ENCODE peak calls at places on chromosome 15, in five cellular contexts. A is body of pancreas, S is astrocyte, O is small intestine, W is stomach. Q is an unnamed sample.

GRCh38 chr15:53197426-53197839 is 407.3 kb upstream of the ONECUT1 start:
- DNase-seq in A (peak; percentile 80), S (peak; percentile 3), O (peak; percentile 53), W (peak; percentile 63), Q (peak; percentile 63)

GRCh38 chr15:68465861-68466560 is 34.0 kb upstream of the ITGA11 start:
- DNase-seq in A (no peak), S (no peak), O (no peak), W (no peak), Q (no peak)

GRCh38 chr15:37054336-37054735 is 46.0 kb downstream of the MEIS2 start:
- DNase-seq in A (no peak), S (peak; percentile 55), O (no peak), W (no peak), Q (no peak)

GRCh38 chr15:69648775-69649735 is 196.4 kb downstream of the RPLP1 start:
- DNase-seq in A (no peak), S (no peak), O (no peak), W (no peak), Q (no peak)

GRCh38 chr15:68106656-68107055 is 52.5 kb downstream of the PIAS1 start:
- DNase-seq in A (no peak), S (peak; percentile 71), O (no peak), W (no peak), Q (no peak)

GRCh38 chr15:64246364-64247189 is 83.8 kb upstream of the PPIB start:
- DNase-seq in A (no peak), S (peak; percentile 94), O (no peak), W (no peak), Q (peak; percentile 74)

GRCh38 chr15:40930430-40931299 is 1.5 kb downstream of the DLL4 start:
- DNase-seq in A (peak; percentile 56), S (peak; percentile 16), O (peak; percentile 39), W (no peak), Q (no peak)

GRCh38 chr15:95845862-95846515 is 484.5 kb upstream of the NR2F2 start:
- DNase-seq in A (no peak), S (no peak), O (no peak), W (no peak), Q (no peak)

DNA sequence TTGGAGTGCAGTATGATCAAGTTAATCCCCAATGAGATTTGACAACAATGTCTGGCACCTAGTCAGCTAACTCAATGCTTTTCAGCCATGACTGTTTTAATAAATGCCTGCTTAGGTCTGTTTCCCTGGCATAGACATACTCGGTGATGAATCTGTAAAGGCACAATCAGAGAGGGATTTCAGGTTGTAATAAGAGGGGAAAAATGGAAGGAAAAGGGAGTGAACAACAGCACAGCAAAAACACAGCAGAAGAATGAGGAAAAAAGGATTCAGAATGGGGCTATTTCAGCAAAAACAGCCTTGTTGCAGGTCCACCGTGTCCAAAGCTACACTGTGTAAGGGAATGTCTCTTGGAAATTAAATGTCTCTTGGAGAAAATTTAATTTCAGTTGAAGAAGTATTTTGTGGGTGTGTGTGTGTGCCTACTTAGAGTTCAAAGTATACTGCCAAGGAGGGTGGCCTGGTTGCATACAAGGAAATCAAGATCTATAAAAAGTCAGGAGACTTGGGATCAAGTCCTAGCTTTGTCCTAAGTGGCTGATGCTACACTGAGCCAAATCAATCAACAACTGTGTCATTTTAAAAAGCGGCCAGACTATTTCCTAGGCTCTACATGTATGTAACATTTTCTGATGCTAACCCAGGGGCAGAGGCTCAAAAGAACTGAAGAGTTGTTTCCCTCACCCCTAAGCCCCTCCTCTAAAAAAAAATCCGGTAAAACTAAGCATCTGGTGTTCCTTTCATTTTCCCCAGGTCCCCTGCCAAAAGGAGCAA is 19.1 kb upstream of the CHD2 start:
- DNase-seq in A (peak; percentile 44), S (no peak), O (peak; percentile 79), W (no peak), Q (no peak)
- H3K4me3 ChIP-seq in A (no peak overlapping the region), S (no peak overlapping the region), O (no peak overlapping the region), W (no peak overlapping the region), Q (no peak overlapping the region)

DNA sequence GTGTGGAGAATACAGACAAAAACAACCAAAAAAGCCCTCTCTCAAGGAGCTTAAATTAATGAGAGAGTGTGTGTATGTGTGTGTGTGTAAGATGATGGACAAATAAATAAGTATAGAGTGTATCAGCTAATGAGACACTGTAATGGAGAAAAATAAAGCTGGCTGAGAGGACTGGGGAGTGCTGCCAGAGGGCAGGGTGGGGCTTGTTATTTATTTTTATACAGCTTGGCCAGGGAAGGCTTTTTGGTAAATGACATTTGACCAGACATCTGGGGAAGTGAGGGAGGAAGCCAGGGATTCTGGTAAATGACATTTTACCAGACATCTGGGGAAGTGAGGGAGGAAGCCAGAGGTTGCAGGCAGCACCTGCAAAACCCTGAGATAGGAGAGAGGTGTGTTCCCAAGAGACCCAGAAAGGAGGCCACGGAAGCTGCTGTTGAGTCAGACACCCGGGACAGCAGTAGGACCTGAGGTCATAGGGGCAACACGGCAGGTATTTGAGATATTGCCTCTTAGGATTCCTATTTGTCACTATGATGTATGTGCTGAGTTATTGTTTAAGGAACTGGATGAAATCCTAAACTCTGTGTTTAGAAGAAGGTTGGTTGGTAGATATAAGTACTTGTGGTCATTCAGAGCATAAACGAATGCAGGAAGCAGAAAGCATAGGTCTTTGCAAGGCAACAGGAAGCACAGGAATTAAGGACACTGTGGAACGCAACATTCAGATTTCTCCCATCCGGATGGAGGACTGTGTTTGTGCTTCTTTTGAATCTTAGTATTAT is 2.7 kb downstream of the SV2B start:
- DNase-seq in A (no peak), S (no peak), O (no peak), W (no peak), Q (no peak)
- H3K27me3 ChIP-seq in A (no peaks in the 10 kb centered on the region), S (peaks cover 32% of the 10 kb centered on the region), O (no peaks in the 10 kb centered on the region), W (no peaks in the 10 kb centered on the region), Q (peaks cover 61% of the 10 kb centered on the region)

GRCh38 chr15:30919877-30920550 is 16.3 kb downstream of the FAN1 start:
- DNase-seq in A (no peak), S (no peak), O (no peak), W (no peak), Q (no peak)

GRCh38 chr15:30922469-30923311 is 19.0 kb downstream of the FAN1 start:
- DNase-seq in A (no peak), S (peak; percentile 89), O (no peak), W (peak; percentile 51), Q (peak; percentile 38)

GRCh38 chr15:30923429-30923828 is 19.7 kb downstream of the FAN1 start:
- DNase-seq in A (no peak), S (no peak), O (no peak), W (peak; percentile 50), Q (no peak)

GRCh38 chr15:30921106-30921505 is 17.4 kb downstream of the FAN1 start:
- DNase-seq in A (no peak), S (no peak), O (no peak), W (no peak), Q (no peak)

DNA sequence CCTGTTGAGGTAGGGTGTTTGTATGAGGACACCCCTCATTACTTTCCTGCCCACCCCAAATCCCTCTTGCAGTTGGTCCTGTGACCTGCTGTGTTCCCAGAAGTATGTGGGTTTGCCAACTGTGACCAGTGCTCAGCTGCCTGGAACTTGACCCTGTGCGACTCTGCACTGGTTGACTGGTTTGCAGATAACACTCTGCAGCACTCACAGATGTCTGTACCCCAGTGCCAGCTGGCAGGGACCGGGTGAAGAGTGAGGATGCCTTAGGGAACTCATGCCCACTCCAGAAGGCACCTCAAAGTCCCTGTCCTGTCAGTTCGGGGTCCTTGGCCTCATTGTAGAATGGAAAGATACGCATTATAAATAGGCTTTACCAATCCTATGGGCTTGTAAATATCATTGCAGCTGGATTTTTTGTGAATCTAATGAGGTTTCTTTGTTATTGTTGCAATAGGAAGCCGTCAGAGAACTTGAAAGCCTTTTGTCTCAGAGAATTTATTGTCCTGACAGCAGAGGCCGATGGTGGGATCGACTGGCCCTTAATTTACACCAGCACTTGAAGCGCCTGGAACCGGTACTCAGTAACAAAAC is 18.2 kb downstream of the FAN1 start:
- DNase-seq in A (no peak), S (peak; percentile 25), O (no peak), W (peak; percentile 54), Q (no peak)
- H3K36me3 ChIP-seq in A (peaks cover 9% of the 10 kb centered on the region), S (peaks cover 28% of the 10 kb centered on the region), O (peaks cover 24% of the 10 kb centered on the region), W (peaks cover 96% of the 10 kb centered on the region), Q (peaks cover 66% of the 10 kb centered on the region)

GRCh38 chr15:77402740-77403379 is 17.0 kb downstream of the PEAK1 start:
- DNase-seq in A (no peak), S (peak; percentile 71), O (no peak), W (no peak), Q (peak; percentile 47)
- H3K4me3 ChIP-seq in A (no peak overlapping the region), S (peak overlapping the region; percentile 5), O (no peak overlapping the region), W (no peak overlapping the region), Q (no peak overlapping the region)

DNA sequence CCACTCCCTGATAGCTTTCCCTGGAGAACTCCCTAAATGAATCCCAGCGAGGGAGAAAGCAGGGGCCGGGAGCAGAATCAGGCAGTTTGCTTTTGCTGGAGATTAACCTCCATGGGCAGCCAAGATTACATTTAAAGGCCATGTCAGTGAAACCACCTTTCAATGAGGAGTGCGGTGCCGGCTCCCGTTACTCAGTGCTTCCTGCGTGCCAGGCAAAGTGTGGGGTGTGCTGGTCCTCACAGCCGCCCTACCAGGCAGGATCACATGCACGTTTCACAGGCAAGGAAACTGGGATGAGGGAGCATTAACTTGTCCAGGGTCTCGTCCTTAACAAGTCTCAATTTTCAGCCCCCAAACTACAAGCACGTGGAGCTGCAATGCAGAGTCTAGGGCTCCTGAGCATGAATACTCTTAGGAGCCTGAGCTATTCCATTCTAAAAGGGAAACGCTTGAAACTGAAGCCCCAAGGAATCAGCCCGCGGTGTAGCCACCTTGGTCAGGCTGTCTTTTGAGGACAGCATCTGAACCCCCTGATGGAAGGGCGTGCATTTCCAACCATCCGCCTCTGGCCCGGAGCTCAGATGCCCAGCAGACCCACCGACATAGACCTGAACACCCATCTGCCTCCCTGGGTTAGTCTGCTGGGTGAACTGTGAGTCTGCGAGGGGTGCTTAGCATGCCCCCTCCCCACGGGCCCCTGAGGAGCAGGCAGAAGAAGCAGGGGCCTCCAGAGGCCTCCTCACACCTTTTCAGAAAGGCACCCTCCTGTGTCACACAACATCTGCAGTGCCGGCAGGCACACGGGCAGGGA is 5.6 kb downstream of the IGDCC3 start:
- DNase-seq in A (no peak), S (no peak), O (no peak), W (no peak), Q (no peak)
- H3K27me3 ChIP-seq in A (no peaks in the 10 kb centered on the region), S (peaks cover 45% of the 10 kb centered on the region), O (peaks cover 12% of the 10 kb centered on the region), W (no peaks in the 10 kb centered on the region), Q (peaks cover 34% of the 10 kb centered on the region)

DNA sequence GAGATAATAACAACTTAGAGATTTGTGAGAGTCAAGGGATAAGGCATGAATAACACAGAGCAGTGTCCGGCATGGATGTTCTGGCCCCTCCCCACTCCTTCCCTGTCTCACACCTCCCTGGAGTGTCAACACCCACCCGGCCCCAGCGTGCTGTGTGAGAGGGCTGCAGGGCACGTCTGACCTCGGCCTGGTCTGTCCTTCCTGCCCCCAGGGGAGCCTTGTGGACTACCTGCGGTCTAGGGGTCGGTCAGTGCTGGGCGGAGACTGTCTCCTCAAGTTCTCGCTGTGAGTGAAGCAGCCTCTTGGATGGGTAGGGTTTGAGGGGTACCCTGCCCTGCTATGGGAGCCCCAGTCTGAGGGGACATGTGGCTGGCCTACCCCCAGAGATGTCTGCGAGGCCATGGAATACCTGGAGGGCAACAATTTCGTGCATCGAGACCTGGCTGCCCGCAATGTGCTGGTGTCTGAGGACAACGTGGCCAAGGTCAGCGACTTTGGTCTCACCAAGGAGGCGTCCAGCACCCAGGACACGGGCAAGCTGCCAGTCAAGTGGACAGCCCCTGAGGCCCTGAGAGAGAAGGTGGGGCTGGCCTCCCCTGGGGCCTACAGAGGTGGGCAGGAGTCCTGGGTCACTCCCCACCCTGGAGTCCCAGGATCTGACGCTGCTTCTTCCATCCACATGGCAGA is 11.2 kb upstream of the LMAN1L start:
- DNase-seq in A (no peak), S (no peak), O (no peak), W (no peak), Q (no peak)
- H3K36me3 ChIP-seq in A (no peaks in the 10 kb centered on the region), S (peaks cover 6% of the 10 kb centered on the region), O (peaks cover 13% of the 10 kb centered on the region), W (peaks cover 75% of the 10 kb centered on the region), Q (peaks cover 63% of the 10 kb centered on the region)

GRCh38 chr15:72796210-72796514 is 12.6 kb upstream of the ADPGK start:
- DNase-seq in A (peak; percentile 19), S (peak; percentile 12), O (no peak), W (no peak), Q (no peak)
- H3K4me3 ChIP-seq in A (no peak overlapping the region), S (peak overlapping the region; percentile 65), O (no peak overlapping the region), W (peak overlapping the region; percentile 54), Q (no peak overlapping the region)

Q was measured in MG63.